ENCODE peak calls at places on chromosome 9, in six cellular contexts. N, P, R, D, L and W are unnamed samples. For H3K27me3, the result is how much of the 10 kb centered on the place peaks cover.

GRCh38 chr9:23824241-23825142 is 1.5 kb downstream of the ELAVL2 start:
- DNase-seq in P (peak), D (peak), R (no peak), N (no peak), L (no peak), W (no peak)

GRCh38 chr9:130140701-130141100 is 31.5 kb upstream of the NCS1 start:
- DNase-seq in D (no peak), N (no peak), L (no peak), R (no peak), P (no peak), W (no peak)

GRCh38 chr9:77212801-77213200 is 35.5 kb downstream of the VPS13A start:
- DNase-seq in D (no peak), P (no peak), N (no peak), R (no peak), L (no peak), W (no peak)

GRCh38 chr9:133114886-133115603 is 6.0 kb downstream of the RALGDS start:
- DNase-seq in L (no peak), P (no peak), N (no peak), R (no peak), D (no peak), W (no peak)

GRCh38 chr9:126128494-126129142 is 198.0 kb upstream of the MVB12B start:
- DNase-seq in D (no peak), P (no peak), R (no peak), N (no peak), L (no peak), W (no peak)

GRCh38 chr9:7936201-7936600 is 136.6 kb upstream of the DMAC1 start:
- DNase-seq in D (no peak), R (peak), L (no peak), P (no peak), N (no peak), W (no peak)

GRCh38 chr9:95096807-95097206 is 220.7 kb downstream of the FANCC start:
- DNase-seq in L (no peak), P (no peak), D (no peak), N (no peak), R (no peak), W (no peak)

GRCh38 chr9:5518061-5518936 is 8.0 kb downstream of the PDCD1LG2 start:
- DNase-seq in R (no peak), L (no peak), N (no peak), D (no peak), P (no peak), W (no peak)

GRCh38 chr9:115604831-115605483 is 487.0 kb upstream of the TNC start:
- DNase-seq in P (peak), L (no peak), R (no peak), N (peak), D (peak), W (peak)

GRCh38 chr9:100126423-100126822 is 27.4 kb downstream of the INVS start:
- DNase-seq in L (no peak), N (no peak), P (no peak), R (no peak), D (no peak), W (no peak)

GRCh38 chr9:107749787-107750444 is 260.3 kb upstream of the KLF4 start:
- DNase-seq in L (peak), N (peak), R (peak), P (peak), D (peak), W (peak)

GRCh38 chr9:82031538-82032280 is 43.1 kb downstream of the SPATA31D1 start:
- DNase-seq in P (peak), D (peak), R (no peak), N (peak), L (no peak), W (peak)

GRCh38 chr9:137470785-137471184 is 11.7 kb upstream of the NSMF start:
- DNase-seq in P (no peak), R (no peak), N (no peak), D (no peak), L (no peak), W (no peak)

GRCh38 chr9:77210116-77210515 is 32.8 kb downstream of the VPS13A start:
- DNase-seq in L (no peak), R (no peak), D (peak), P (no peak), N (peak), W (no peak)

GRCh38 chr9:130635721-130636647 is 28.4 kb upstream of the PRDM12 start:
- DNase-seq in R (no peak), P (no peak), N (no peak), D (no peak), L (no peak), W (no peak)

GRCh38 chr9:94586316-94586715 is 7.3 kb downstream of the FBP2 start:
- DNase-seq in P (no peak), R (no peak), N (peak), D (no peak), L (no peak), W (no peak)

GRCh38 chr9:37031902-37032301 is 2.2 kb downstream of the PAX5 start:
- DNase-seq in R (no peak), L (no peak), P (no peak), N (no peak), D (no peak), W (no peak)
- H3K27me3 ChIP-seq in R (half or more), L (under half), P (half or more), N (half or more), D (half or more), W (half or more)

GRCh38 chr9:36739538-36740116 is 166.9 kb downstream of the MELK start:
- DNase-seq in L (no peak), D (no peak), N (no peak), P (no peak), R (no peak), W (no peak)
- TF ChIP-seq CTCF in L (no peak), D (no peak), N (no peak), P (no peak), R (no peak), W (no peak)

DNA sequence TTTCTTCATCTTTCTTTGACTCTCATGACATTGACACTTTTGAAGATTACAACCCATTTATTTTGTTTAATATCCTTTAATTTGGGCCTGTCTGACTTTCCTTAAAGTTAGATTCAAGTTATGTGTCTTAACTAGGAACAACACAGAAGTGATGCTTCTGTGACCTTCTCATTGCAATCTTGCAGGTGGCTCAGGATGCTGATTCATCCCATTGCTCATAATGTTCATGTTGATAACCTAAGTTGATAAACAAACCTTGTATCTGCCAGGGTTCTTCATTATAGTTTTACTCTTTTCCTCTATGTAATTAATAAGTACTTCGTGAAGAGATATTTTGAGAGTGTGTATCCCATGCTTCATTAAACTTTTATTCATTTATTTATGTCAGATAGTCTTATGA is 107.2 kb upstream of the SHB start:
- DNase-seq in P (peak), N (no peak), D (no peak), L (no peak), R (no peak), W (no peak)
- H3K4me3 ChIP-seq in P (no peak), N (no peak), D (no peak), L (no peak), R (no peak), W (no peak)

GRCh38 chr9:135993840-135994776 is 32.9 kb upstream of the UBAC1 start:
- DNase-seq in P (no peak), N (no peak), D (no peak), L (no peak), R (no peak), W (no peak)

GRCh38 chr9:135997070-135998012 is 36.2 kb upstream of the UBAC1 start:
- DNase-seq in R (no peak), P (no peak), N (no peak), L (no peak), D (no peak), W (no peak)

GRCh38 chr9:135993409-135993742 is 32.2 kb upstream of the UBAC1 start:
- DNase-seq in P (no peak), N (no peak), L (no peak), R (no peak), D (no peak), W (no peak)

GRCh38 chr9:135998013-135998380 is 36.8 kb upstream of the UBAC1 start:
- DNase-seq in L (no peak), P (no peak), N (no peak), D (no peak), R (no peak), W (no peak)

GRCh38 chr9:135995816-135996215 is 34.6 kb upstream of the UBAC1 start:
- DNase-seq in L (no peak), D (no peak), N (no peak), P (no peak), R (no peak), W (no peak)
- H3K27me3 ChIP-seq in L (under half), D (under half), N (under half), P (under half), R (under half), W (under half)